ENCODE peak calls at places on chromosomes 16 and 17, in six cellular contexts. L is breast epithelium; T is heart left ventricle; Y is AG09319; Z is dorsolateral prefrontal cortex; G is CD8-positive, alpha-beta T cell. U is an unnamed sample.
A peak's percentile ranks its signal among the peaks of the same experiment; 100 is the strongest.

GRCh38 chr17:33905338-33905800 is 349.7 kb upstream of the CCL2 start:
- DNase-seq in Z (no peak), T (no peak), G (no peak), L (no peak), Y (no peak), U (no peak)

GRCh38 chr16:995087-995486 is 13.5 kb downstream of the SOX8 start:
- DNase-seq in L (no peak), T (no peak), G (no peak), Y (no peak), Z (no peak), U (no peak)

GRCh38 chr16:86026136-86026905 is 127.4 kb downstream of the IRF8 start:
- DNase-seq in Y (no peak), Z (no peak), T (no peak), G (no peak), L (peak; percentile 27), U (no peak)

GRCh38 chr17:77540975-77541374 is 400.2 kb downstream of the SEC14L1 start:
- DNase-seq in Y (no peak), G (no peak), T (no peak), L (no peak), Z (no peak), U (no peak)

GRCh38 chr17:48718781-48719641 is 3.3 kb downstream of the PRAC1 start:
- DNase-seq in Y (no peak), G (no peak), Z (no peak), T (no peak), L (no peak), U (no peak)

GRCh38 chr17:69523252-69523861 is 108.9 kb downstream of the MAP2K6 start:
- DNase-seq in Y (no peak), Z (peak; percentile 48), G (no peak), L (no peak), T (no peak), U (peak; percentile 64)

GRCh38 chr17:80782536-80783427 is 208.9 kb upstream of the CHMP6 start:
- DNase-seq in Y (no peak), T (no peak), Z (no peak), L (peak; percentile 2), G (peak; percentile 75), U (no peak)

GRCh38 chr17:81429353-81429774 is 34.1 kb downstream of the BAHCC1 start:
- DNase-seq in G (no peak), L (peak; percentile 91), Y (peak; percentile 47), Z (peak; percentile 78), T (peak; percentile 75), U (peak; percentile 81)

GRCh38 chr16:55444754-55445485 is 34.1 kb upstream of the MMP2 start:
- DNase-seq in G (no peak), L (no peak), Y (no peak), Z (no peak), T (peak; percentile 50), U (no peak)

GRCh38 chr16:50235581-50235980 is 30.8 kb upstream of the ADCY7 start:
- DNase-seq in G (no peak), Y (no peak), L (no peak), T (no peak), Z (no peak), U (no peak)

GRCh38 chr16:47113130-47113529 is 30.6 kb downstream of the NETO2 start:
- DNase-seq in L (no peak), Z (no peak), G (no peak), T (no peak), Y (no peak), U (no peak)

GRCh38 chr16:47109361-47109760 is 34.4 kb downstream of the NETO2 start:
- DNase-seq in G (no peak), L (no peak), Z (no peak), T (no peak), Y (no peak), U (no peak)

GRCh38 chr16:47110939-47111338 is 32.8 kb downstream of the NETO2 start:
- DNase-seq in G (no peak), L (no peak), Y (no peak), Z (no peak), T (no peak), U (no peak)
- TF ChIP-seq CTCF in G (no peak), L (no peak), Y (no peak), Z (no peak), T (no peak), U (no peak)

GRCh38 chr17:57963149-57963511 is 7.9 kb upstream of the CUEDC1 start:
- DNase-seq in Y (no peak), L (no peak), T (no peak), G (no peak), Z (no peak), U (no peak)

GRCh38 chr17:57962441-57963148 is 7.4 kb upstream of the CUEDC1 start:
- DNase-seq in Z (no peak), G (no peak), Y (no peak), T (no peak), L (no peak), U (no peak)

GRCh38 chr17:57957120-57957850 is 2.1 kb upstream of the CUEDC1 start:
- DNase-seq in Y (no peak), L (no peak), T (no peak), Z (no peak), G (no peak), U (no peak)

GRCh38 chr17:57957886-57958285 is 2.7 kb upstream of the CUEDC1 start:
- DNase-seq in L (no peak), Z (no peak), T (no peak), G (no peak), Y (no peak), U (no peak)

DNA sequence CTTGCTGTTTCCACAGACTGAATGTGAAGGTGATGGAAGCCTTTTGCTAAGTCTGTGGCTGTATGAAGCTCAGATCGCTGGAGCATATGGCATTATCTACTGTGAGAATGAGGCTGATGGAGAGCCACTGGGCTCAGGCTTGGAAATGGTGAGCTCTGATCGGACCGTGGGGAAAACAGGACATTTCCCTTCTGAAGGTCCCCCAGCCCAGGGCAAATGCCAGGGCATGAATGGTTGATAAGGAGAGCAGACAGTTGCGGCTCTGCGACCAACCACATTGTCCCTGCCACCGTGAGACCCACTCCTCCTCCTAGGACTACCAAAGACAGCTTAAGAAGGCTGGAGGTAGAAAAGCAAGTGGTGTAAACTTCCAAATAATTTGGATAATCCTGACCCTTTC is 4.7 kb upstream of the CUEDC1 start:
- DNase-seq in Y (no peak), G (no peak), L (no peak), Z (no peak), T (no peak), U (no peak)
- TF ChIP-seq CTCF in Y (no peak), G (no peak), L (no peak), Z (no peak), T (no peak), U (no peak)

GRCh38 chr17:13031718-13032350 is 14.0 kb upstream of the ELAC2 start:
- DNase-seq in Z (peak; percentile 46), G (peak; percentile 41), Y (no peak), L (no peak), T (peak; percentile 33), U (no peak)
- TF ChIP-seq CTCF in Z (peak; percentile 63), G (peak; percentile 72), Y (peak; percentile 74), L (no peak), T (peak; percentile 77), U (peak; percentile 44)

DNA sequence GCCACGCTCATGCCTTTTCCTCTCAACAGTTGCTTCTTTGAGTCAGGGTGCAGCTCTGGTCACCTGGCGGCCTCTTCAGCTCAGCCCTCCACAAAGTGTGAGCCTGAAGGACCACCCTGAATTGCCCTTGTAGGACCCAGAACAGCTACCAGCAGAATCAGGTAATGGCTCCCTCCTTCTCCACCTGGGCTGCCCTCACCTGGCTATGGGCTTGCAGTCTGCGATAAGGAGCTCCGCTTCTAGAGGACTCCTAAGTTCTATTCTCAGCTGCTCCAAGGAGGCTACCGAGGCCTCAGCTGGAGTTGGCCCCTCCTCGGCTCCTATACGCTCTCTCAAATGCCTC is 13.4 kb downstream of the SMIM5 start:
- DNase-seq in Z (no peak), L (no peak), G (no peak), T (no peak), Y (no peak), U (no peak)
- TF ChIP-seq CTCF in Z (no peak), L (no peak), G (no peak), T (no peak), Y (no peak), U (no peak)

DNA sequence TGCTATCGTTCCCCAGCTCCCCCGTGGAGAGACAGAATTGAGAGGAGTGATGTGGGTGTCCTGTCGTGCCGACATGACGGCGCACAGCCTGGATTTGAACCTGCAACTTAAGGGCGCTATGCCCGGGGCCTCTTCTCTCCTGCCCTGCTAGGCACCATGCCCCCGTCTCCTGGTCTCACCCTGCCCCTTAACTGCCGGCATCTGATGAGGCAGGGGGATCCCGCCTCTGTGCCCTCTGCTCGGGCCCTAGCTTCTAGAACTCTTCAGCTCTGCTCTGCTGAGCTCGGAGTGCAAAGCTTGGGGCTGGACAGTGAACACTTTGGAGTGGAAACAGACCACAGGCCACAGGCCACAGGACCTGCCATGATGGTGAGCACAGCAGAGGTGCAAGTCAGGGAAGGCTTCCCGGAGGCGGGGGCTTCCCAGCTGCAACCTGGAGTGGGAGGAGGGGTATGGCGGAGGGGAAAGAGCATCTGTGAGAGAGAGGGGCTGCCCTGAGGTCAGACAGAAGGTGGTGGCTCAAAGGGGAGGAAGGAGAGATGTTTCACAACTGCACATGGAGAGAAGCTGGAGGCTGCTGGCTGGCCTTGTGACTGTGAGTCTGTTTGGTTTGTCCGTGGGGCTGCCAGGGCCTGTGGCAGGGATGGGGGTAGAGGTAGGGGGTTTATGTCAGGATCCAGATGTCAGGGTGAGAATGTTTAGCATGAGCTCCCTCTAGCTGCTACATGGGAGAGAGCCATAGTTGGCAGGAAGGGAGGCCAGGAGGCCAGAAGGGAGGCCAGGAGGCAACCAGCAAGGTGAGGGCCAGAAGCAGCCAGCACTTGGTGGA is 107.8 kb downstream of the CRLF3 start:
- DNase-seq in L (no peak), T (no peak), Z (peak; percentile 8), G (no peak), Y (no peak), U (no peak)
- TF ChIP-seq CTCF in L (no peak), T (no peak), Z (no peak), G (no peak), Y (no peak), U (no peak)

GRCh38 chr17:41324180-41325075 is 8.9 kb upstream of the KRTAP17-1 start:
- DNase-seq in Z (no peak), L (no peak), Y (no peak), T (no peak), G (peak; percentile 29), U (no peak)
- TF ChIP-seq CTCF in Z (no peak), L (no peak), Y (peak; percentile 5), T (no peak), G (no peak), U (no peak)

DNA sequence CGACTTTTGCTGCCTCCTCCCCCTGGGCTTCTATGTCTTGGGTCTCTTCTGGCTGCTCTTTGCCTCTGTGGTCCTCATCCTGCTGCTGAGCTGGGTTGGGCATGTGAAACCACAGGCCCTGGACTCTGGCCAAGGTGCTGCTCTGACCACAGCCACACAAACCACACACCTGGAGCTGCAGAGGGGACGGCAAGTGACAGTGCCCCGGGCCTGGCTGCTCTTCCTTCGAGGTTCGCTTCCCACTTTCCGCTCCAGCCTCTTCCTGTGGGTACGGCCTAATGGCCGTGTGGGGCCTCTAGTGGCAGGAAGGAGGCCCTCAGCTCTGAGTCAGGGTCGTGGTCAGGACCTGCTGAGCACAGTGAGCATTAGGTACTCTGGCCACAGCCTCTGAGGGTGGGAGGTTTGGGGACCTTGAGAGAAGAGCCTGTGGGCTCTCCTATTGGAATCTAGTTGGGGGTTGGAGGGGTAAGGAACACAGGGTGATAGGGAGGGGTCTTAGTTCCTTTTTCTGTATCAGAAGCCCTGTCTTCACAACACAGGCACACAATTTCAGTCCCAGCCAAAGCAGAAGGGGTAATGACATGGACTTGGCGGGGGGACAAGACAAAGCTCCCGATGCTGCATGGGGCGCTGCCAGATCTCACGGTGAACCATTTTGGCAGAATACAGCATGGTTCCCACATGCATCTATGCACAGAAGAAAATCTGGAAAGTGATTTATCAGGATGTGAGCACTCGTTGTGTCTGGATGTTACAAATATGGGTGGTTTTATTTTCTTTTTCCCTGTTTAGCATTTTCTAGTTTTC is 2.3 kb downstream of the GP1BA start:
- DNase-seq in L (peak; percentile 69), Y (no peak), Z (no peak), T (no peak), G (no peak), U (peak; percentile 64)
- TF ChIP-seq CTCF in L (no peak), Y (peak; percentile 28), Z (no peak), T (no peak), G (no peak), U (no peak)

U was measured in mucosa of descending colon.